ENCODE peak calls at places on chromosomes 1 and 21, in four cellular contexts. One of them, this sample, is unnamed.

GRCh38 chr21:23986987-23987386 is 1620.3 kb downstream of the MRPL39 start:
- DNase-seq in fibroblast of lung: no peak
- DNase-seq in stimulated activated CD4-positive, alpha-beta T cell treated with anti-CD3 and anti-CD28 coated beads, Interleukin-1b, Interleukin-23, amount 100 ng/mL, for 24 hours: no peak
- DNase-seq in CD8-positive, alpha-beta memory T cell: no peak
- DNase-seq in this sample: no peak

GRCh38 chr1:29977550-29977949 is 741.2 kb downstream of the PTPRU start:
- DNase-seq in fibroblast of lung: no peak
- DNase-seq in stimulated activated CD4-positive, alpha-beta T cell treated with anti-CD3 and anti-CD28 coated beads, Interleukin-1b, Interleukin-23, amount 100 ng/mL, for 24 hours: no peak
- DNase-seq in CD8-positive, alpha-beta memory T cell: no peak
- DNase-seq in this sample: no peak

GRCh38 chr1:2273401-2274090 is 45.4 kb downstream of the SKI start:
- DNase-seq in stimulated activated CD4-positive, alpha-beta T cell treated with anti-CD3 and anti-CD28 coated beads, Interleukin-1b, Interleukin-23, amount 100 ng/mL, for 24 hours: no peak
- DNase-seq in CD8-positive, alpha-beta memory T cell: no peak
- DNase-seq in fibroblast of lung: no peak
- DNase-seq in this sample: no peak

GRCh38 chr1:198756470-198756869 is 117.6 kb downstream of the PTPRC start:
- DNase-seq in CD8-positive, alpha-beta memory T cell: no peak
- DNase-seq in stimulated activated CD4-positive, alpha-beta T cell treated with anti-CD3 and anti-CD28 coated beads, Interleukin-1b, Interleukin-23, amount 100 ng/mL, for 24 hours: no peak
- DNase-seq in fibroblast of lung: peak; percentile 64
- DNase-seq in this sample: no peak

GRCh38 chr1:223143760-223144248 is 756 bp upstream of the TLR5 start:
- DNase-seq in stimulated activated CD4-positive, alpha-beta T cell treated with anti-CD3 and anti-CD28 coated beads, Interleukin-1b, Interleukin-23, amount 100 ng/mL, for 24 hours: no peak
- DNase-seq in CD8-positive, alpha-beta memory T cell: no peak
- DNase-seq in fibroblast of lung: no peak
- DNase-seq in this sample: no peak

GRCh38 chr1:29875557-29876028 is 639.3 kb downstream of the PTPRU start:
- DNase-seq in stimulated activated CD4-positive, alpha-beta T cell treated with anti-CD3 and anti-CD28 coated beads, Interleukin-1b, Interleukin-23, amount 100 ng/mL, for 24 hours: no peak
- DNase-seq in fibroblast of lung: no peak
- DNase-seq in CD8-positive, alpha-beta memory T cell: no peak
- DNase-seq in this sample: no peak

GRCh38 chr1:220817907-220818306 is 31.2 kb downstream of the MTARC1 start:
- DNase-seq in fibroblast of lung: peak; percentile 54
- DNase-seq in CD8-positive, alpha-beta memory T cell: no peak
- DNase-seq in stimulated activated CD4-positive, alpha-beta T cell treated with anti-CD3 and anti-CD28 coated beads, Interleukin-1b, Interleukin-23, amount 100 ng/mL, for 24 hours: no peak
- DNase-seq in this sample: no peak

GRCh38 chr21:41783476-41784150 is 16.8 kb upstream of the RIPK4 start:
- DNase-seq in stimulated activated CD4-positive, alpha-beta T cell treated with anti-CD3 and anti-CD28 coated beads, Interleukin-1b, Interleukin-23, amount 100 ng/mL, for 24 hours: no peak
- DNase-seq in CD8-positive, alpha-beta memory T cell: no peak
- DNase-seq in fibroblast of lung: no peak
- DNase-seq in this sample: no peak

GRCh38 chr1:104125935-104126334 is 376.2 kb downstream of the AMY1C start:
- DNase-seq in fibroblast of lung: no peak
- DNase-seq in CD8-positive, alpha-beta memory T cell: no peak
- DNase-seq in stimulated activated CD4-positive, alpha-beta T cell treated with anti-CD3 and anti-CD28 coated beads, Interleukin-1b, Interleukin-23, amount 100 ng/mL, for 24 hours: no peak
- DNase-seq in this sample: no peak

GRCh38 chr21:27196651-27197050 is 229.8 kb upstream of the ADAMTS5 start:
- DNase-seq in stimulated activated CD4-positive, alpha-beta T cell treated with anti-CD3 and anti-CD28 coated beads, Interleukin-1b, Interleukin-23, amount 100 ng/mL, for 24 hours: no peak
- DNase-seq in CD8-positive, alpha-beta memory T cell: no peak
- DNase-seq in fibroblast of lung: peak; percentile 24
- DNase-seq in this sample: no peak

GRCh38 chr1:6483010-6483760 is 8.3 kb downstream of the PLEKHG5 start:
- DNase-seq in fibroblast of lung: no peak
- DNase-seq in stimulated activated CD4-positive, alpha-beta T cell treated with anti-CD3 and anti-CD28 coated beads, Interleukin-1b, Interleukin-23, amount 100 ng/mL, for 24 hours: no peak
- DNase-seq in CD8-positive, alpha-beta memory T cell: no peak
- DNase-seq in this sample: no peak

GRCh38 chr1:59262631-59263030 is 34.3 kb upstream of the FGGY start:
- DNase-seq in fibroblast of lung: no peak
- DNase-seq in stimulated activated CD4-positive, alpha-beta T cell treated with anti-CD3 and anti-CD28 coated beads, Interleukin-1b, Interleukin-23, amount 100 ng/mL, for 24 hours: no peak
- DNase-seq in CD8-positive, alpha-beta memory T cell: no peak
- DNase-seq in this sample: no peak

GRCh38 chr1:239586128-239586527 is 199.8 kb downstream of the CHRM3 start:
- DNase-seq in stimulated activated CD4-positive, alpha-beta T cell treated with anti-CD3 and anti-CD28 coated beads, Interleukin-1b, Interleukin-23, amount 100 ng/mL, for 24 hours: no peak
- DNase-seq in fibroblast of lung: no peak
- DNase-seq in CD8-positive, alpha-beta memory T cell: no peak
- DNase-seq in this sample: no peak

GRCh38 chr1:181083842-181084605 is 4.5 kb upstream of the IER5 start:
- DNase-seq in fibroblast of lung: peak; percentile 68
- DNase-seq in stimulated activated CD4-positive, alpha-beta T cell treated with anti-CD3 and anti-CD28 coated beads, Interleukin-1b, Interleukin-23, amount 100 ng/mL, for 24 hours: no peak
- DNase-seq in CD8-positive, alpha-beta memory T cell: peak; percentile 26
- DNase-seq in this sample: peak; percentile 65

GRCh38 chr1:55212349-55213028 is 2.7 kb downstream of the USP24 start:
- DNase-seq in CD8-positive, alpha-beta memory T cell: no peak
- DNase-seq in stimulated activated CD4-positive, alpha-beta T cell treated with anti-CD3 and anti-CD28 coated beads, Interleukin-1b, Interleukin-23, amount 100 ng/mL, for 24 hours: no peak
- DNase-seq in fibroblast of lung: no peak
- DNase-seq in this sample: no peak

GRCh38 chr21:43727571-43728466 is 8.9 kb downstream of the PDXK start:
- DNase-seq in CD8-positive, alpha-beta memory T cell: no peak
- DNase-seq in stimulated activated CD4-positive, alpha-beta T cell treated with anti-CD3 and anti-CD28 coated beads, Interleukin-1b, Interleukin-23, amount 100 ng/mL, for 24 hours: no peak
- DNase-seq in fibroblast of lung: peak; percentile 40
- DNase-seq in this sample: peak; percentile 50

GRCh38 chr1:66729130-66729922 is 22.9 kb upstream of the DYNLT5 start:
- DNase-seq in stimulated activated CD4-positive, alpha-beta T cell treated with anti-CD3 and anti-CD28 coated beads, Interleukin-1b, Interleukin-23, amount 100 ng/mL, for 24 hours: no peak
- DNase-seq in CD8-positive, alpha-beta memory T cell: no peak
- DNase-seq in fibroblast of lung: no peak
- DNase-seq in this sample: no peak

GRCh38 chr1:36321119-36321951 is 2.1 kb downstream of the EVA1B start:
- DNase-seq in CD8-positive, alpha-beta memory T cell: no peak
- DNase-seq in fibroblast of lung: peak; percentile 97
- DNase-seq in stimulated activated CD4-positive, alpha-beta T cell treated with anti-CD3 and anti-CD28 coated beads, Interleukin-1b, Interleukin-23, amount 100 ng/mL, for 24 hours: no peak
- DNase-seq in this sample: peak; percentile 97

GRCh38 chr1:110519125-110519810 is at the start of gene KCNA10:
- DNase-seq in fibroblast of lung: no peak
- DNase-seq in stimulated activated CD4-positive, alpha-beta T cell treated with anti-CD3 and anti-CD28 coated beads, Interleukin-1b, Interleukin-23, amount 100 ng/mL, for 24 hours: no peak
- DNase-seq in CD8-positive, alpha-beta memory T cell: no peak
- DNase-seq in this sample: no peak